ENCODE peak calls at places on chromosomes 13 and 19, in seven cellular contexts. H is T-helper 1 cell; K is neuronal stem cell; C is left cardiac atrium; R is NCI-H1417; B is stimulated activated CD8-positive, alpha-beta memory T cell treated with anti-CD3 and anti-CD28 coated beads, Interleukin-15, amount 100 ng/mL, for 1 hour; V is iPS-NIHi11. M is an unnamed sample.

GRCh38 chr19:4059931-4060620 is 6.6 kb downstream of the ZBTB7A start:
- DNase-seq in H (peak; percentile 39), K (no peak), C (peak; percentile 81), R (no peak), B (no peak), V (no peak), M (no peak)

GRCh38 chr13:31027136-31027535 is 94.7 kb downstream of the TEX26 start:
- DNase-seq in H (no peak), K (no peak), C (no peak), R (no peak), B (no peak), V (no peak), M (no peak)

GRCh38 chr19:42235181-42235580 is 7.2 kb downstream of the GSK3A start:
- DNase-seq in H (no peak), K (no peak), C (no peak), R (no peak), B (no peak), V (no peak), M (no peak)

GRCh38 chr19:43636121-43636683 is 3.4 kb downstream of the CADM4 start:
- DNase-seq in H (no peak), K (peak; percentile 45), C (no peak), R (no peak), B (no peak), V (no peak), M (peak; percentile 38)

GRCh38 chr13:51626749-51627148 is 42.5 kb downstream of the WDFY2 start:
- DNase-seq in H (no peak), K (no peak), C (no peak), R (no peak), B (no peak), V (no peak), M (no peak)

GRCh38 chr19:6216236-6216995 is 63.4 kb downstream of the MLLT1 start:
- DNase-seq in H (no peak), K (no peak), C (no peak), R (no peak), B (no peak), V (peak; percentile 29), M (no peak)

GRCh38 chr13:41053384-41053826 is 7.9 kb upstream of the WBP4 start:
- DNase-seq in H (no peak), K (no peak), C (peak; percentile 36), R (no peak), B (no peak), V (no peak), M (no peak)

GRCh38 chr19:38849746-38850230 is at the start of gene HNRNPL:
- DNase-seq in H (peak; percentile 99), K (no peak), C (peak; percentile 99), R (no peak), B (no peak), V (peak; percentile 90), M (no peak)

GRCh38 chr13:20159646-20160345 is 1.1 kb downstream of the GJA3 start:
- DNase-seq in H (no peak), K (no peak), C (no peak), R (no peak), B (no peak), V (no peak), M (no peak)

GRCh38 chr13:109644069-109644750 is 142.2 kb downstream of the IRS2 start:
- DNase-seq in H (no peak), K (no peak), C (no peak), R (no peak), B (no peak), V (no peak), M (no peak)

GRCh38 chr13:43776680-43777079 is 10.1 kb downstream of the ENOX1 start:
- DNase-seq in H (no peak), K (no peak), C (no peak), R (no peak), B (no peak), V (no peak), M (no peak)

GRCh38 chr19:41324921-41325639 is 15.1 kb downstream of the CCDC97 start:
- DNase-seq in H (no peak), K (no peak), C (peak; percentile 87), R (no peak), B (no peak), V (peak; percentile 83), M (no peak)

GRCh38 chr19:50418186-50419021 is at the start of gene SPIB:
- DNase-seq in H (no peak), K (no peak), C (no peak), R (no peak), B (no peak), V (no peak), M (no peak)

GRCh38 chr19:13670846-13671245 is 93.5 kb upstream of the MRI1 start:
- DNase-seq in H (no peak), K (no peak), C (no peak), R (no peak), B (no peak), V (no peak), M (no peak)

GRCh38 chr19:11045536-11045935 is 43.7 kb upstream of the LDLR start:
- DNase-seq in H (no peak), K (no peak), C (no peak), R (no peak), B (no peak), V (no peak), M (no peak)

GRCh38 chr19:6718741-6719539 is 1.5 kb downstream of the C3 start:
- DNase-seq in H (peak; percentile 22), K (no peak), C (peak; percentile 63), R (no peak), B (no peak), V (peak; percentile 85), M (no peak)

GRCh38 chr19:48351341-48351752 is 12.4 kb downstream of the TMEM143 start:
- DNase-seq in H (peak; percentile 74), K (peak; percentile 59), C (peak; percentile 73), R (peak; percentile 66), B (peak; percentile 70), V (peak; percentile 90), M (no peak)

GRCh38 chr19:34253711-34254551 is 423 bp upstream of the GARRE1 start:
- DNase-seq in H (no peak), K (peak; percentile 84), C (peak; percentile 90), R (peak; percentile 86), B (peak; percentile 74), V (no peak), M (no peak)

GRCh38 chr13:50798923-50799322 is 44.6 kb downstream of the DLEU7 start:
- DNase-seq in H (no peak), K (no peak), C (no peak), R (no peak), B (no peak), V (no peak), M (no peak)

GRCh38 chr19:44789943-44790467 is 12.3 kb downstream of the CBLC start:
- DNase-seq in H (no peak), K (no peak), C (no peak), R (no peak), B (no peak), V (no peak), M (no peak)

GRCh38 chr13:44307255-44307654 is 66.4 kb upstream of the SERP2 start:
- DNase-seq in H (no peak), K (no peak), C (no peak), R (no peak), B (no peak), V (no peak), M (no peak)

GRCh38 chr13:30762643-30763042 is 27.3 kb downstream of the ALOX5AP start:
- DNase-seq in H (no peak), K (no peak), C (no peak), R (no peak), B (no peak), V (no peak), M (no peak)

GRCh38 chr13:42277618-42278276 is 5.8 kb downstream of the AKAP11 start:
- DNase-seq in H (no peak), K (no peak), C (no peak), R (no peak), B (no peak), V (no peak), M (no peak)

GRCh38 chr13:113567681-113568080 is 16.9 kb upstream of the TFDP1 start:
- DNase-seq in H (no peak), K (no peak), C (no peak), R (no peak), B (no peak), V (no peak), M (no peak)

GRCh38 chr19:3805859-3806258 is 19.7 kb upstream of the MATK start:
- DNase-seq in H (no peak), K (no peak), C (no peak), R (no peak), B (no peak), V (no peak), M (no peak)

GRCh38 chr19:47122359-47123335 is 8.0 kb upstream of the SAE1 start:
- DNase-seq in H (no peak), K (no peak), C (no peak), R (no peak), B (no peak), V (no peak), M (no peak)

GRCh38 chr19:6811906-6812305 is 39.4 kb downstream of the VAV1 start:
- DNase-seq in H (no peak), K (no peak), C (no peak), R (peak; percentile 0), B (no peak), V (no peak), M (peak; percentile 84)

GRCh38 chr13:91400094-91400462 is 1.7 kb downstream of the GPC5 start:
- DNase-seq in H (no peak), K (no peak), C (no peak), R (no peak), B (no peak), V (no peak), M (no peak)

GRCh38 chr13:40777166-40777956 is 6.4 kb upstream of the MRPS31 start:
- DNase-seq in H (peak; percentile 36), K (peak; percentile 40), C (no peak), R (peak; percentile 30), B (no peak), V (peak; percentile 46), M (no peak)

GRCh38 chr13:21025539-21025938 is 35.8 kb downstream of the LATS2 start:
- DNase-seq in H (no peak), K (no peak), C (no peak), R (no peak), B (no peak), V (no peak), M (no peak)

GRCh38 chr19:44737238-44738160 is 11.0 kb upstream of the BCL3 start:
- DNase-seq in H (no peak), K (no peak), C (no peak), R (no peak), B (no peak), V (no peak), M (no peak)

GRCh38 chr13:29684441-29684840 is 89.0 kb upstream of the SLC7A1 start:
- DNase-seq in H (no peak), K (no peak), C (no peak), R (no peak), B (no peak), V (no peak), M (no peak)

GRCh38 chr13:107018285-107018684 is 450.3 kb upstream of the ARGLU1 start:
- DNase-seq in H (no peak), K (no peak), C (no peak), R (no peak), B (no peak), V (no peak), M (no peak)

GRCh38 chr19:44111910-44112463 is 1.2 kb upstream of the ZNF225 start:
- DNase-seq in H (no peak), K (peak; percentile 57), C (peak; percentile 37), R (no peak), B (no peak), V (peak; percentile 31), M (peak; percentile 95)

M was measured in iPS DF 19.7.